ENCODE peak calls at places on chromosomes 4 and X, in four cellular contexts. One of them, this sample, is unnamed.

GRCh38 chr4:54513741-54514140 is 144.0 kb upstream of the KIT start:
- DNase-seq in K562: no peak
- DNase-seq in SK-N-SH: no peak
- DNase-seq in GM12878: no peak
- DNase-seq in this sample: no peak

GRCh38 chr4:104728380-104729122 is 233.9 kb upstream of the CXXC4 start:
- DNase-seq in K562: no peak
- DNase-seq in SK-N-SH: no peak
- DNase-seq in GM12878: no peak
- DNase-seq in this sample: peak; percentile 85

GRCh38 chrX:153883163-153883843 is 2.7 kb downstream of the L1CAM start:
- DNase-seq in K562: peak; percentile 51
- DNase-seq in SK-N-SH: no peak
- DNase-seq in GM12878: no peak
- DNase-seq in this sample: no peak

GRCh38 chrX:131747173-131747572 is 203.3 kb downstream of the OR13H1 start:
- DNase-seq in K562: no peak
- DNase-seq in SK-N-SH: peak; percentile 39
- DNase-seq in GM12878: peak; percentile 98
- DNase-seq in this sample: no peak

GRCh38 chrX:23344208-23344903 is 9.7 kb downstream of the PTCHD1 start:
- DNase-seq in K562: no peak
- DNase-seq in SK-N-SH: no peak
- DNase-seq in GM12878: no peak
- DNase-seq in this sample: no peak

GRCh38 chr4:152243890-152244595 is 291.8 kb downstream of the FBXW7 start:
- DNase-seq in K562: no peak
- DNase-seq in SK-N-SH: no peak
- DNase-seq in GM12878: no peak
- DNase-seq in this sample: no peak

GRCh38 chrX:72169008-72169728 is 12.4 kb upstream of the PIN4 start:
- DNase-seq in K562: no peak
- DNase-seq in SK-N-SH: no peak
- DNase-seq in GM12878: no peak
- DNase-seq in this sample: no peak

GRCh38 chr4:128155874-128156456 is 94.9 kb downstream of the LARP1B start:
- DNase-seq in K562: no peak
- DNase-seq in SK-N-SH: peak; percentile 7
- DNase-seq in GM12878: no peak
- DNase-seq in this sample: no peak

GRCh38 chr4:64516176-64516575 is 106.9 kb upstream of the TECRL start:
- DNase-seq in K562: no peak
- DNase-seq in SK-N-SH: no peak
- DNase-seq in GM12878: no peak
- DNase-seq in this sample: no peak

GRCh38 chr4:960736-961650 is 12.4 kb downstream of the DGKQ start:
- DNase-seq in K562: no peak
- DNase-seq in SK-N-SH: peak; percentile 29
- DNase-seq in GM12878: no peak
- DNase-seq in this sample: no peak

GRCh38 chr4:6953751-6954380 is 44.2 kb downstream of the TBC1D14 start:
- DNase-seq in K562: peak; percentile 82
- DNase-seq in SK-N-SH: peak; percentile 61
- DNase-seq in GM12878: no peak
- DNase-seq in this sample: no peak

GRCh38 chr4:106569151-106570029 is 200.8 kb upstream of the GIMD1 start:
- DNase-seq in K562: no peak
- DNase-seq in SK-N-SH: no peak
- DNase-seq in GM12878: no peak
- DNase-seq in this sample: no peak

GRCh38 chrX:132041016-132041415 is 17.9 kb downstream of the STK26 start:
- DNase-seq in K562: no peak
- DNase-seq in SK-N-SH: no peak
- DNase-seq in GM12878: no peak
- DNase-seq in this sample: no peak

GRCh38 chrX:146887020-146887419 is 72.5 kb upstream of the CXorf51A start:
- DNase-seq in K562: no peak
- DNase-seq in SK-N-SH: no peak
- DNase-seq in GM12878: no peak
- DNase-seq in this sample: no peak

GRCh38 chrX:108537005-108537404 is 97.4 kb downstream of the COL4A5 start:
- DNase-seq in K562: peak; percentile 19
- DNase-seq in SK-N-SH: peak; percentile 21
- DNase-seq in GM12878: no peak
- DNase-seq in this sample: peak; percentile 22

GRCh38 chrX:36986231-36986630 is 21.9 kb upstream of the FAM47C start:
- DNase-seq in K562: no peak
- DNase-seq in SK-N-SH: peak; percentile 5
- DNase-seq in GM12878: no peak
- DNase-seq in this sample: no peak

GRCh38 chrX:126836195-126836594 is 16.7 kb downstream of the PRR32 start:
- DNase-seq in K562: no peak
- DNase-seq in SK-N-SH: no peak
- DNase-seq in GM12878: no peak
- DNase-seq in this sample: no peak
- TF ChIP-seq MXI1 in K562: no peak
- TF ChIP-seq MXI1 in SK-N-SH: no peak
- TF ChIP-seq MXI1 in GM12878: no peak
- TF ChIP-seq MXI1 in this sample: no peak

GRCh38 chr4:8149664-8150063 is 8.9 kb downstream of the ABLIM2 start:
- DNase-seq in K562: no peak
- DNase-seq in SK-N-SH: no peak
- DNase-seq in GM12878: no peak
- DNase-seq in this sample: no peak

GRCh38 chr4:8148159-8148558 is 10.5 kb downstream of the ABLIM2 start:
- DNase-seq in K562: no peak
- DNase-seq in SK-N-SH: no peak
- DNase-seq in GM12878: no peak
- DNase-seq in this sample: no peak

GRCh38 chr4:8148785-8149435 is 9.7 kb downstream of the ABLIM2 start:
- DNase-seq in K562: no peak
- DNase-seq in SK-N-SH: no peak
- DNase-seq in GM12878: no peak
- DNase-seq in this sample: no peak

GRCh38 chr4:8146158-8146557 is 12.5 kb downstream of the ABLIM2 start:
- DNase-seq in K562: no peak
- DNase-seq in SK-N-SH: no peak
- DNase-seq in GM12878: no peak
- DNase-seq in this sample: no peak

GRCh38 chr4:8147231-8147970 is 11.2 kb downstream of the ABLIM2 start:
- DNase-seq in K562: no peak
- DNase-seq in SK-N-SH: no peak
- DNase-seq in GM12878: no peak
- DNase-seq in this sample: no peak
- TF ChIP-seq FOXM1 in K562: no peak
- TF ChIP-seq FOXM1 in SK-N-SH: no peak
- TF ChIP-seq FOXM1 in GM12878: no peak
- TF ChIP-seq FOXM1 in this sample: no peak

GRCh38 chr4:108163352-108163751 is 5.4 kb downstream of the LEF1 start:
- DNase-seq in K562: no peak
- DNase-seq in SK-N-SH: no peak
- DNase-seq in GM12878: no peak
- DNase-seq in this sample: no peak
- TF ChIP-seq MXI1 in K562: no peak
- TF ChIP-seq MXI1 in SK-N-SH: no peak
- TF ChIP-seq MXI1 in GM12878: no peak
- TF ChIP-seq MXI1 in this sample: no peak

DNA sequence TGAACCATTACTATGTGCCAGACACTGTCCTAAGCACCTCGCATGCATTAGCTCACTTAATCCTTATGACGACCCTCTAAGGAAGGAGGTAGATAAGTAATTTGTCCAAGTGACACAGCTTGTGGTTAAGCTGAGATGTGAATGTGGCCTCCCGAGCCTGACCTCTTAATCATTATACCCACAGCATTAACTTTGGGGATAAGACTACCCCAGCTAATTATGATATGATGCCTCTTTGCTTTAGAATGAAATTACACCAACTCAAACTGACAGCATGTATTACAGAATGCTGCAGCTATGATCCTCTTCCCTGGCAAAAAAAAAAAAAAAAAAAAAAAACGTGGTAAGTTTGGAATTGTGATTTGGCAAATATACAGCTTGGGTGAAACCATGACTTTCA is 53.5 kb downstream of the APBB2 start:
- DNase-seq in K562: no peak
- DNase-seq in SK-N-SH: no peak
- DNase-seq in GM12878: no peak
- DNase-seq in this sample: no peak
- TF ChIP-seq FOXM1 in K562: no peak
- TF ChIP-seq FOXM1 in SK-N-SH: no peak
- TF ChIP-seq FOXM1 in GM12878: no peak
- TF ChIP-seq FOXM1 in this sample: no peak

DNA sequence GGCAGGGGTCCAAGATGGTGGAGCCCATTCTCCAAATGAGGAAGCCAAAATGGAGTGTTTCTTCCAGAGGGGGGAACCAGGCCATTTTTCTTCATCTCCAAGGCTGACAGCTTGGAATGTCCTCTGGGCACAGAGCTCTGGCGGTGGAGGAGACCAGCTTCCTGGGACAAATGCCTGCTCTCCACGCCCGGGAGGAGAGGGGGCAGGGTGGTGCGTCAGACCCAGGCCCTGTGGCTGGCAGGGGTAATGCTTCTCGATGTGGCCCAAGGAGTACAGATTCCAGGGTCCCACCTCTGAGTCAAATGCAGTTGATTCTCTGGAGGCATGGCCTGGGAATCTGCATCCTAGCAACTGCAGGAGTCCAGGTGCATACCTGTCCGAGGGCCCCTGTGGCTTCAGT is 44.6 kb upstream of the ADRA2C start:
- DNase-seq in K562: no peak
- DNase-seq in SK-N-SH: no peak
- DNase-seq in GM12878: no peak
- DNase-seq in this sample: no peak
- TF ChIP-seq MXI1 in K562: no peak
- TF ChIP-seq MXI1 in SK-N-SH: no peak
- TF ChIP-seq MXI1 in GM12878: no peak
- TF ChIP-seq MXI1 in this sample: no peak

GRCh38 chr4:186727149-186727976 is 3.7 kb upstream of the FAT1 start:
- DNase-seq in K562: no peak
- DNase-seq in SK-N-SH: no peak
- DNase-seq in GM12878: no peak
- DNase-seq in this sample: no peak
- TF ChIP-seq FOXM1 in K562: no peak
- TF ChIP-seq FOXM1 in SK-N-SH: no peak
- TF ChIP-seq FOXM1 in GM12878: no peak
- TF ChIP-seq FOXM1 in this sample: no peak

GRCh38 chr4:102022343-102022742 is 231.8 kb downstream of the BANK1 start:
- DNase-seq in K562: no peak
- DNase-seq in SK-N-SH: no peak
- DNase-seq in GM12878: no peak
- DNase-seq in this sample: no peak
- TF ChIP-seq MXI1 in K562: no peak
- TF ChIP-seq MXI1 in SK-N-SH: no peak
- TF ChIP-seq MXI1 in GM12878: no peak
- TF ChIP-seq MXI1 in this sample: no peak